ENCODE peak calls at places on chromosomes 7 and 10, in six cellular contexts. D, Q, P, K, V and J are unnamed samples. For H3K4me1, the result is how much of the 10 kb centered on the place peaks cover.

GRCh38 chr7:155959894-155960293 is 147.6 kb upstream of the SHH start:
- DNase-seq in D (no peak), K (peak), V (peak), Q (no peak), P (no peak), J (no peak)

GRCh38 chr7:128902761-128903585 is 7.5 kb downstream of the KCP start:
- DNase-seq in P (no peak), K (no peak), D (peak), Q (no peak), V (peak), J (no peak)

GRCh38 chr10:6299234-6299633 is 96.5 kb downstream of the PFKFB3 start:
- DNase-seq in P (no peak), D (no peak), K (no peak), V (peak), Q (no peak), J (no peak)

GRCh38 chr7:76155938-76156337 is 45.8 kb upstream of the SRRM3 start:
- DNase-seq in Q (no peak), V (peak), P (peak), D (peak), K (no peak), J (no peak)

GRCh38 chr10:89414146-89414878 is at the start of gene IFIT5:
- DNase-seq in P (peak), K (peak), Q (peak), D (peak), V (peak), J (peak)

GRCh38 chr7:27211694-27212316 is 11.9 kb upstream of the HOXA13 start:
- DNase-seq in D (no peak), K (no peak), P (no peak), Q (no peak), V (no peak), J (no peak)

GRCh38 chr7:27910341-27910740 is 170.4 kb downstream of the TAX1BP1 start:
- DNase-seq in K (no peak), V (no peak), D (no peak), P (no peak), Q (no peak), J (no peak)

GRCh38 chr7:75879771-75880184 is 944 bp downstream of the RHBDD2 start:
- DNase-seq in K (peak), V (no peak), P (no peak), D (no peak), Q (peak), J (peak)

GRCh38 chr7:155255660-155256059 is 42.0 kb upstream of the INSIG1 start:
- DNase-seq in D (no peak), P (no peak), K (no peak), Q (no peak), V (no peak), J (no peak)

GRCh38 chr7:4871056-4871680 is 9.3 kb upstream of the PAPOLB start:
- DNase-seq in V (no peak), Q (no peak), P (no peak), D (no peak), K (no peak), J (no peak)

GRCh38 chr7:151448261-151449252 is 8.6 kb upstream of the CRYGN start:
- DNase-seq in Q (peak), P (peak), D (peak), V (peak), K (peak), J (peak)

GRCh38 chr10:97701438-97702064 is 12.0 kb upstream of the MARVELD1 start:
- DNase-seq in V (peak), P (no peak), K (peak), Q (peak), D (no peak), J (no peak)

GRCh38 chr7:131629203-131629871 is 72.9 kb upstream of the PODXL start:
- DNase-seq in V (no peak), P (no peak), Q (no peak), K (no peak), D (peak), J (no peak)

GRCh38 chr7:2101630-2102374 is 130.9 kb downstream of the MAD1L1 start:
- DNase-seq in P (no peak), V (no peak), D (no peak), K (no peak), Q (no peak), J (no peak)
- H3K4me1 ChIP-seq in P (under half), V (under half), D (under half), K (under half), Q (half or more), J (under half)

DNA sequence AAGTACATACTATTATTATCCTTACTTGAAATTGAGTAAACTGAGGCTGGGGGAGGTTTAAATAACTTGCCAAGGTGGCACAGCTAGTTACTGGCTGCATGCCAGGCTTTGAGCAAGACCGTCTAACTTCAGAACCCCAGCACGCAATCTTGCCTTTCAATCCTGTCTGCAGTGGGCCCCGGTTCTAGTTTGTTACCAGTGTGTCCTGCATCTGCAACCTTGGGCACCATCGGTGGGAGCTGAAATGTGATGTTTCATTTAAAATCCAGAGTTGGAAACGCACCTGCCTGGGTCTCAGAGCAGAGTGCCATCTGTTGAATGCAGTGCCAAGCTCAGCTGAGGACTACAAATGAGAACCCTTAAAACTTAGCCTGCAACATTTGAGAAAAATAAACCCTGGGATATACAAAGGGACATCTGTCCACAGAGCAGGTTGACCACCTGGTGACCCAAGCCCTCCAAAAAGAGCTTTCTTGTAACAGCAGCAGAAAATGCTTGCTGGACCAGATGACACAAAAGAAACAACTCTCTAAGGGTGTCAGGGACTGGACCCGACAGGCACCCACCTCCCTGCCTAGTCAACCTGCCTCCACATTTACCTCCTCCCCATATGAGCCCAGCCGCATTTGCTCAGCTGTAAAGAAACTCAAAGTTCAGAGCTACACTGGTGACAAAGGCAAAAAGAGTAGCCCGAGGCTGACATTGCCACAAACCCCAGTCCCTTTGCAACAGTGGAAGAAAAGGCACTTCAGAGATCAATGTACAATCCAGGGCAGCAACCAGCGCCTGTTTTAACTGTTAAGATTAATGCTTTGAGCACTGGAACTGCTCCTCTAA is 1.7 kb downstream of the SH3PXD2A start:
- DNase-seq in D (no peak), V (no peak), K (no peak), Q (no peak), P (no peak), J (no peak)
- H3K4me3 ChIP-seq in D (peak), V (peak), K (no peak), Q (no peak), P (peak), J (no peak)

DNA sequence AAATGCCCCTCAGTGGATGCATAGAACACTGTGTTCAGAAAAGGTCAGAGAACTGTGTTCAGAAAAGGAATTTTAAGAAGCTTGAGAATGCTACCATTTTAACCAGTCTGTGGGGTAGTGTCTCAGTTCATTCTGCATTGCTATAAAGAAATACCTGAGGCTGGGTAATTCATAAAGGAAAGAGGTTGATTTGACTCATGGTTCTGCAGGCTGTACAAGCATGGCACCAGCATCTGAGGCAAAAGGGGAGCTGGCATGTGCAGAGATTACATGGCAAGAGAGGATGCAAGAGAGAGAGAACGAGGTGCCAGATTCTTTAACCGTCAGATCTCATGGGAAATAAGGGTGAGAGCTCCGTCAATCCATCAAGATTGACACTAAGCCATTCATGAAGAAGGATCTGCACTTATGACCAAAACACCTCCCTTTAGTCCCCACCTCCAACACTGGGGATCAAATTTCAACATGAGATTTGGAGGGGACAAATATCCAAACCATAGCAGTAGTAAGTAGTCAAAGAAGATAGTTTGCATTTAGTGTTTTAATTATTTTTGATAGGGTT is 119.8 kb downstream of the FAM107B start:
- DNase-seq in Q (no peak), V (no peak), K (no peak), P (no peak), D (no peak), J (no peak)
- H3K4me1 ChIP-seq in Q (half or more), V (under half), K (under half), P (under half), D (under half), J (under half)

DNA sequence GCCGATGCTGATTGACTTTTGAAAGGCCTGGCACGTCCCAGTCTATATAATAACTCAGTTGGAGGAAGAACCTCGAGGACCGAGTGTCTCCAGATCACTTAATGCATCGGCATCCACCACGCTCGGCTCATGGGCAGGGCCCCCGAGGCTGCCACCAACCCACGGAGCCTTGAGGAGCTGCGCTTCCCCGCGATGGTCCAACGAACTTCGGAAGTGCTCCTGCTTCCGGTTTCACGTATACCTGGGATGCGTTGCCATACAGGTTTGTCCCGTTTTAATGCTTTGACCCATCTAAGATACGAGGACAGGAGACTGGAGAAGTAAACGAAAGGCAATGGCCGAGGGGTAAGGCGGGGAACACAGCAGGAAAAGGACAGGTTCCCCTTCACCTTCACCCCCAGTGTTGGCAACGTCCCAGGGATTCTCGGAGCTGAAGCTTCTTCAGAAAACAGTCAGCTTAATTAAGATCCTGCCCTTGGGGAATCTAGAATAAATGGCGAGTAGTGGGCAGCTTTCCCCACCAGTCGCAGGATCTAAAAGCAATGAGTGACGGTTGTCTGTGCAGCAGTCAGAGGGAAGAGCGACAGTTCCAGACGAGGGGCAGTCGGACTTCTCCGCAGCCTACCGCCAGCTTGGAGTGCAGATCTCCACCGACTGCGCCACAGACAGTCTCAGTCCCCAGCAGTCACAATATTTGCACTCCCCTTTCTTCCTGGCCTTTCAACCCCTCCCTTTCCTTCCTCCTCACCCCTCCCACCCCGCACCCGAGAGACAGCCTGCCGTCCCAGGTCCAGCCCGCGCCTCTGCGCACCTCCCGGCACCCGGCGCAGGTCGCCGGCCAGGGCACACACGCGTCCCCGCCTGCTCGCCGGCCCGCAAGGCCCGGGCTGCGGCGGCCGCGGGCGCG is 10.7 kb upstream of the SP8 start:
- DNase-seq in V (no peak), P (no peak), K (no peak), D (no peak), Q (no peak), J (no peak)
- H3K4me3 ChIP-seq in V (peak), P (peak), K (peak), D (peak), Q (peak), J (peak)

DNA sequence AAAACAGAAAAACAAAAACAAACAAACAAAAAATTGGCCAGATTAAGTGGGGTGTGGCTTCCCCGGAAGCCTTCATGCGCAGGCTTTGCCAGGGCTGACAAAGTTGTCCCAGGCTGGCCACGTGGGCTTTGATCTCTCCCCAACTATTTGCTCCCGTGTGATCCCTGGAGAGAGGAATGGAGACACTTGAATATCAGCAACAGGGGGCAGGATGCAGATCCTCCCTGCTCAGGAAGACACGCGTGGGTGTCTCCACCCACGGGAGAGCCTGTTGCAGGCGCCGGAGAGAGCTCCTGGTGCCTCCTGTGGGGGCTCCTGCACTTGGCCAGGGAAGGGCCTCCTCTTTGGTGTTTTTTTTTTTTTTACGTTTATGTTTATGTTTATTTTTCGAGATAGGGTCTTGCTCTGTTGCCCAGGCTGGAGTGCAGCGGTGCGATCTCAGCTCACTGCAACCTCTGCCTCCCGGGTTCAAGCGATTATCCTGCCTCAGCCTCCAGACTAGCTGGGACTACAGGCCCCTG is 19.0 kb downstream of the TRIM56 start:
- DNase-seq in D (peak), Q (no peak), P (no peak), K (no peak), V (no peak), J (no peak)
- H3K4me1 ChIP-seq in D (under half), Q (under half), P (under half), K (under half), V (under half), J (under half)

GRCh38 chr7:2512179-2512644 is 7.4 kb upstream of the LFNG start:
- DNase-seq in P (peak), Q (no peak), V (no peak), D (no peak), K (no peak), J (no peak)
- H3K4me3 ChIP-seq in P (no peak), Q (peak), V (peak), D (no peak), K (peak), J (peak)

GRCh38 chr7:116607299-116607698 is 64.7 kb upstream of the MET start:
- DNase-seq in K (no peak), P (no peak), D (no peak), Q (no peak), V (no peak), J (no peak)
- H3K4me1 ChIP-seq in K (under half), P (under half), D (under half), Q (under half), V (under half), J (under half)

DNA sequence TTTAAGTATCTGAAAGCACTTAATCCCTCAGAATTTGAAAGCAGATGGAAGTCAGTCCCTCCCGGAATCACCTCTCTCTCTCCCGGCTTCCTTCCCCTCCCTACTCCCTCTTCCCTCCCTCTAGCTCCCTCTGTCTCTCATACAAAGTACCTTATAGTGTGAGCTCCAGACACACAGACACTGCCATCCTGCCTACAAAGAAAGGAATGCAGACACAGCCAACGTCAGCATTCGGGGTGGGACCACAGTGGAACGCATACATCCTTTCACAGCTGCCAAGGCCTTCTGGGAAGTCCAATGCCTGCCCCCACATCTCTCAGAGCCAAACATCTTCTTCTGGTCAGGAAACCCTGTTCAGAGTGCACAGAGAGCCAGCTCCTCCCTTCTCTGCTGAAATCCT is 9.3 kb downstream of the NOD1 start:
- DNase-seq in Q (no peak), K (no peak), P (peak), V (no peak), D (peak), J (no peak)
- H3K4me3 ChIP-seq in Q (no peak), K (no peak), P (no peak), V (no peak), D (peak), J (no peak)

GRCh38 chr7:7920481-7920880 is 48.1 kb upstream of the GLCCI1 start:
- DNase-seq in Q (no peak), K (no peak), P (no peak), V (no peak), D (no peak), J (no peak)

GRCh38 chr7:7922684-7923385 is 45.8 kb upstream of the GLCCI1 start:
- DNase-seq in V (no peak), D (no peak), P (no peak), Q (no peak), K (no peak), J (no peak)

GRCh38 chr7:7923818-7924217 is 44.8 kb upstream of the GLCCI1 start:
- DNase-seq in V (no peak), D (no peak), Q (no peak), P (no peak), K (no peak), J (no peak)

GRCh38 chr7:7920056-7920455 is 48.5 kb upstream of the GLCCI1 start:
- DNase-seq in V (no peak), P (no peak), K (no peak), Q (no peak), D (no peak), J (no peak)

GRCh38 chr7:7921830-7922229 is 46.8 kb upstream of the GLCCI1 start:
- DNase-seq in P (no peak), D (no peak), K (no peak), Q (no peak), V (no peak), J (no peak)
- H3K4me1 ChIP-seq in P (under half), D (under half), K (under half), Q (under half), V (under half), J (under half)